ENCODE peak calls at places on chromosomes 3 and 15, in eight cellular contexts. L is upper lobe of right lung, Z is BE2C, W is neural crest cell, V is fibroblast of mammary gland, J is fibroblast of pulmonary artery, Q is heart right ventricle, H is astrocyte of the cerebellum. X is an unnamed sample.

GRCh38 chr3:22231061-22231460 is 480.1 kb upstream of the ZNF385D start:
- DNase-seq in V (peak; percentile 57), W (no peak), Q (no peak), J (peak; percentile 49), Z (no peak), L (no peak), H (no peak), X (no peak)

GRCh38 chr3:147509444-147509843 is 100.3 kb downstream of the ZIC1 start:
- DNase-seq in V (peak; percentile 5), H (no peak), Q (no peak), W (no peak), Z (no peak), J (peak; percentile 7), L (no peak), X (no peak)

GRCh38 chr3:104460477-104461406 is 906.0 kb upstream of the ALCAM start:
- DNase-seq in L (no peak), J (peak; percentile 57), W (no peak), V (peak; percentile 30), H (peak; percentile 68), Z (no peak), Q (no peak), X (no peak)

GRCh38 chr3:195173696-195174095 is 97.3 kb downstream of the XXYLT1 start:
- DNase-seq in Q (no peak), L (no peak), W (no peak), V (no peak), H (no peak), J (no peak), Z (no peak), X (no peak)

GRCh38 chr3:140091143-140091542 is 156.2 kb downstream of the CLSTN2 start:
- DNase-seq in W (no peak), J (no peak), L (no peak), Q (no peak), V (no peak), H (peak; percentile 38), Z (peak; percentile 6), X (no peak)

GRCh38 chr15:92693922-92694331 is 38.4 kb upstream of the FAM174B start:
- DNase-seq in L (no peak), W (peak; percentile 51), J (peak; percentile 32), Q (no peak), H (no peak), V (peak; percentile 19), Z (peak; percentile 74), X (no peak)

GRCh38 chr3:100057716-100058575 is 56.4 kb downstream of the FILIP1L start:
- DNase-seq in H (no peak), W (no peak), Z (no peak), V (peak; percentile 23), J (peak; percentile 34), Q (no peak), L (no peak), X (no peak)

GRCh38 chr3:10198761-10199688 is 34.3 kb downstream of the IRAK2 start:
- DNase-seq in Z (peak; percentile 27), V (peak; percentile 69), L (no peak), J (peak; percentile 80), H (no peak), W (no peak), Q (no peak), X (peak; percentile 72)

GRCh38 chr3:8852511-8852910 is 83.1 kb upstream of the OXTR start:
- DNase-seq in V (no peak), L (no peak), Q (no peak), Z (no peak), H (no peak), J (no peak), W (no peak), X (no peak)

GRCh38 chr3:132071043-132071442 is 36.2 kb upstream of the CPNE4 start:
- DNase-seq in Z (peak; percentile 30), Q (peak; percentile 6), J (peak; percentile 6), L (no peak), V (no peak), W (no peak), H (no peak), X (no peak)

GRCh38 chr3:84039091-84039490 is 919.7 kb upstream of the CADM2 start:
- DNase-seq in H (peak; percentile 0), W (no peak), J (no peak), Q (no peak), L (no peak), Z (no peak), V (no peak), X (no peak)

GRCh38 chr3:149009732-149010131 is 18.4 kb downstream of the GYG1 start:
- DNase-seq in J (no peak), H (no peak), V (peak; percentile 19), L (no peak), W (no peak), Z (no peak), Q (no peak), X (peak; percentile 40)

GRCh38 chr15:101489236-101489632 is 273 bp downstream of the PCSK6 start:
- DNase-seq in V (no peak), L (peak; percentile 81), W (no peak), Q (peak; percentile 57), H (no peak), J (peak; percentile 14), Z (peak; percentile 74), X (peak; percentile 84)

GRCh38 chr15:46111730-46112129 is 476.9 kb downstream of the SQOR start:
- DNase-seq in J (no peak), W (no peak), Q (no peak), V (no peak), H (no peak), L (no peak), Z (no peak), X (no peak)

GRCh38 chr15:46442196-46442595 is 807.4 kb downstream of the SQOR start:
- DNase-seq in V (peak; percentile 11), W (no peak), J (peak; percentile 16), Q (no peak), L (no peak), Z (no peak), H (no peak), X (no peak)

GRCh38 chr3:185280572-185281365 is 26.9 kb upstream of the EHHADH start:
- DNase-seq in V (peak; percentile 74), J (peak; percentile 80), Q (no peak), Z (peak; percentile 15), W (no peak), H (peak; percentile 39), L (no peak), X (peak; percentile 50)

GRCh38 chr15:51368751-51369450 is 27.4 kb downstream of the GLDN start:
- DNase-seq in Z (no peak), L (no peak), J (peak; percentile 35), Q (no peak), H (peak; percentile 60), W (no peak), V (peak; percentile 58), X (no peak)

GRCh38 chr15:31438601-31439265 is 112.1 kb downstream of the KLF13 start:
- DNase-seq in V (no peak), J (no peak), W (no peak), L (peak; percentile 83), Q (no peak), H (no peak), Z (no peak), X (no peak)

GRCh38 chr15:31444844-31445243 is 118.2 kb downstream of the KLF13 start:
- DNase-seq in J (no peak), W (no peak), H (no peak), Q (no peak), Z (no peak), V (no peak), L (no peak), X (no peak)

GRCh38 chr15:31440754-31441298 is 114.2 kb downstream of the KLF13 start:
- DNase-seq in J (peak; percentile 29), V (peak; percentile 56), L (peak; percentile 83), W (no peak), H (no peak), Q (peak; percentile 76), Z (peak; percentile 48), X (no peak)

GRCh38 chr15:31439328-31439727 is 112.7 kb downstream of the KLF13 start:
- DNase-seq in Z (peak; percentile 40), L (no peak), Q (no peak), H (no peak), V (peak; percentile 41), W (no peak), J (no peak), X (peak; percentile 64)

DNA sequence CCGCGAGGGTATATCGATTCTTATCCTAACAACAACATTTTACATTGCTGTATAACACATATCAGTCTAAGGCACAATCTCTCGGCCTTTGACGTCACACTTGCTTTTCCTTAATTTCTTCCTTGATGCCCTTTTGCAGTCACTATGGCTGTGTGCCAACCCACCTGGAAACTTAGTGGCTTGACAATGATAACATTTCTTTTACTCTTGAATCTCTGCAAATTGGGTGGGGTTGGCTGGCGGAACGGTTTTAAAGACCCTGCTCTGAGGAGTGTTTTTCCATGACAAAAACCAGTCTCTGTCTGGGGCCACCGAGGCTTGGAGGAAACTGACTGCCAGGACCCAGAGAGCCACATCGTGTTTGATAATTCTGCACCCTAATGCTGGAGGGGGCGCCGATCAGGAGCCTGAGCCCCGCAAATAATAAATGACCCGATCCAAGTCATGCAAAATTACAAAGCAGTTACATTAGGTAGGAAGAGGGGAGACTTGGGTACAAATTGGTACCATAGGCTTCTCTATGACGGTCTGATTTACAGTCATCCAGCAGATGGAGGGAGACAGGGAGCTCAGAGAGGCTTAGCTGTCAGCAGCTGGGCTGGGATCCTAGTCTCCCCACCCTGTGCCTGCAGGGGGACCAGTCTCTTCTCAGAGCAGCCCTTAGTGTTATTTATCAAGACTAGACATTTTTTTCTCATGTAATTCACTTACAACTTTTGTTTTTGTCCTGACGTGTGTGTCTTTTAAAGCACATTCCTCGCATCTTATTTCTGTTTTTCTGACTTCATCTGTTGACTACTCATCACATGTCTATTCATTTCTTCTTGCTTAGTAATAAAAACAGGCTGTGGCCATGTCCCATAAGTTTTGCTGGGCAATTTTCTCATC is 115.8 kb downstream of the KLF13 start:
- DNase-seq in W (no peak), J (peak; percentile 86), L (no peak), H (peak; percentile 26), Q (peak; percentile 35), Z (peak; percentile 52), V (peak; percentile 98), X (no peak)
- TF ChIP-seq CTCF in W (peak; percentile 42), J (peak; percentile 42), L (peak; percentile 29), H (peak; percentile 41), Q (no peak), Z (peak; percentile 47), V (peak; percentile 64), X (no peak)

DNA sequence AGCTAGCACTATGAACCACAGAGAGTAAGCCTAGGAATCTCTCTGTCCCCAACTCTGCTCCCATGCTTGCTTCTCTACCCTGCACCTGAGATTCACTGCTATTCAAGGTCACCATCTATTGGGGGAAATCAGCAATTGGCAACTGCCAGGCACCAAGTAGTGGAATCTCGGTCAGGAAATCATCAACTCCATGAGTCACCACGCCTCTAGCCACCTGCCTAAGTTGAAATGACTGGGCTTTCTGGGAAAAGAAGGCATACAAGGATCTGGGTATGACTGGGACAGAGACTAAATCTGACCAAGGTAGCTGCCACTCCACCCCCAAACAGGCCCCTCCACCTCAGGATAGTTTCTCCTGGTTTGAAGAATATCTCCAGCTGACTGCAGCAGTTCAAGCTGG is 464.1 kb upstream of the CBLB start:
- DNase-seq in L (no peak), W (no peak), J (no peak), Z (peak; percentile 15), V (peak; percentile 30), Q (no peak), H (no peak), X (no peak)
- TF ChIP-seq CTCF in L (no peak), W (no peak), J (no peak), Z (peak; percentile 11), V (no peak), Q (no peak), H (no peak), X (no peak)

GRCh38 chr3:62131620-62132019 is 241.7 kb downstream of the FEZF2 start:
- DNase-seq in Q (no peak), Z (no peak), J (peak; percentile 50), W (no peak), H (no peak), V (peak; percentile 43), L (no peak), X (no peak)
- TF ChIP-seq CTCF in Q (peak; percentile 20), Z (peak; percentile 71), J (peak; percentile 53), W (peak; percentile 65), H (peak; percentile 36), V (peak; percentile 59), L (peak; percentile 46), X (no peak)

GRCh38 chr3:127473244-127474024 is 117.1 kb downstream of the TPRA1 start:
- DNase-seq in Z (peak; percentile 46), V (no peak), W (no peak), H (no peak), J (no peak), Q (no peak), L (no peak), X (peak; percentile 61)
- TF ChIP-seq CTCF in Z (peak; percentile 55), V (peak; percentile 14), W (peak; percentile 58), H (no peak), J (peak; percentile 13), Q (no peak), L (peak; percentile 25), X (no peak)

X was measured in GM20000.